ENCODE peak calls at places on chromosomes 7 and 10, in four cellular contexts. One of them, this sample, is unnamed.

GRCh38 chr10:239109-239508 is 103.9 kb downstream of the ZMYND11 start:
- DNase-seq in GM12878: no peak
- DNase-seq in K562: no peak
- DNase-seq in HepG2: no peak
- DNase-seq in this sample: no peak

GRCh38 chr7:42843209-42843800 is 68.6 kb downstream of the C7orf25 start:
- DNase-seq in GM12878: no peak
- DNase-seq in K562: peak
- DNase-seq in HepG2: peak
- DNase-seq in this sample: peak

GRCh38 chr7:106223156-106223555 is 61.6 kb downstream of the NAMPT start:
- DNase-seq in GM12878: no peak
- DNase-seq in K562: no peak
- DNase-seq in HepG2: no peak
- DNase-seq in this sample: no peak

GRCh38 chr7:117825132-117825531 is 48.1 kb downstream of the CTTNBP2 start:
- DNase-seq in GM12878: no peak
- DNase-seq in K562: no peak
- DNase-seq in HepG2: no peak
- DNase-seq in this sample: no peak

GRCh38 chr7:134866581-134866980 is 87.1 kb downstream of the CALD1 start:
- DNase-seq in GM12878: no peak
- DNase-seq in K562: no peak
- DNase-seq in HepG2: no peak
- DNase-seq in this sample: no peak

GRCh38 chr10:12351447-12351846 is 2.1 kb downstream of the CAMK1D start:
- DNase-seq in GM12878: no peak
- DNase-seq in K562: no peak
- DNase-seq in HepG2: no peak
- DNase-seq in this sample: no peak

GRCh38 chr7:96870201-96870600 is 135.2 kb upstream of the DLX6 start:
- DNase-seq in GM12878: no peak
- DNase-seq in K562: no peak
- DNase-seq in HepG2: no peak
- DNase-seq in this sample: no peak

GRCh38 chr7:207418-208127 is 15.2 kb downstream of the FAM20C start:
- DNase-seq in GM12878: no peak
- DNase-seq in K562: no peak
- DNase-seq in HepG2: no peak
- DNase-seq in this sample: peak

GRCh38 chr10:61456095-61456789 is 3.1 kb upstream of the TMEM26 start:
- DNase-seq in GM12878: no peak
- DNase-seq in K562: no peak
- DNase-seq in HepG2: no peak
- DNase-seq in this sample: no peak

GRCh38 chr10:75335983-75336382 is 65.6 kb downstream of the ZNF503 start:
- DNase-seq in GM12878: peak
- DNase-seq in K562: no peak
- DNase-seq in HepG2: no peak
- DNase-seq in this sample: no peak

GRCh38 chr10:78948616-78949015 is 120.2 kb upstream of the ZMIZ1 start:
- DNase-seq in GM12878: no peak
- DNase-seq in K562: no peak
- DNase-seq in HepG2: no peak
- DNase-seq in this sample: no peak

GRCh38 chr10:124047427-124048157 is 45.8 kb downstream of the CHST15 start:
- DNase-seq in GM12878: no peak
- DNase-seq in K562: no peak
- DNase-seq in HepG2: no peak
- DNase-seq in this sample: no peak

GRCh38 chr7:157650131-157650631 is 313.4 kb downstream of the DNAJB6 start:
- DNase-seq in GM12878: no peak
- DNase-seq in K562: no peak
- DNase-seq in HepG2: no peak
- DNase-seq in this sample: no peak

GRCh38 chr7:128174391-128174790 is 66.7 kb upstream of the LEP start:
- DNase-seq in GM12878: no peak
- DNase-seq in K562: no peak
- DNase-seq in HepG2: no peak
- DNase-seq in this sample: no peak

GRCh38 chr7:34155225-34155908 is 250.0 kb downstream of the BMPER start:
- DNase-seq in GM12878: no peak
- DNase-seq in K562: no peak
- DNase-seq in HepG2: no peak
- DNase-seq in this sample: no peak

GRCh38 chr7:6375346-6376101 is 72.2 kb downstream of the DAGLB start:
- DNase-seq in GM12878: no peak
- DNase-seq in K562: peak
- DNase-seq in HepG2: no peak
- DNase-seq in this sample: no peak

GRCh38 chr10:62081322-62081945 is 179.9 kb downstream of the ARID5B start:
- DNase-seq in GM12878: no peak
- DNase-seq in K562: no peak
- DNase-seq in HepG2: no peak
- DNase-seq in this sample: no peak

GRCh38 chr10:28946479-28946878 is 269.2 kb downstream of the BAMBI start:
- DNase-seq in GM12878: no peak
- DNase-seq in K562: no peak
- DNase-seq in HepG2: no peak
- DNase-seq in this sample: no peak

GRCh38 chr7:144908943-144909556 is 73.2 kb upstream of the TPK1 start:
- DNase-seq in GM12878: no peak
- DNase-seq in K562: no peak
- DNase-seq in HepG2: no peak
- DNase-seq in this sample: peak

GRCh38 chr10:114100848-114101741 is 57.4 kb downstream of the ADRB1 start:
- DNase-seq in GM12878: no peak
- DNase-seq in K562: peak
- DNase-seq in HepG2: no peak
- DNase-seq in this sample: peak

GRCh38 chr10:104273899-104274575 is 5.1 kb downstream of the GSTO2 start:
- DNase-seq in GM12878: no peak
- DNase-seq in K562: no peak
- DNase-seq in HepG2: no peak
- DNase-seq in this sample: no peak
- TF ChIP-seq CREM in GM12878: no peak
- TF ChIP-seq CREM in K562: no peak
- TF ChIP-seq CREM in HepG2: no peak
- TF ChIP-seq CREM in this sample: no peak

GRCh38 chr10:126842356-126842755 is 62.9 kb upstream of the DOCK1 start:
- DNase-seq in GM12878: no peak
- DNase-seq in K562: no peak
- DNase-seq in HepG2: no peak
- DNase-seq in this sample: no peak
- TF ChIP-seq CREM in GM12878: no peak
- TF ChIP-seq CREM in K562: no peak
- TF ChIP-seq CREM in HepG2: no peak
- TF ChIP-seq CREM in this sample: no peak

GRCh38 chr7:50321678-50322077 is 17.2 kb downstream of the IKZF1 start:
- DNase-seq in GM12878: no peak
- DNase-seq in K562: no peak
- DNase-seq in HepG2: no peak
- DNase-seq in this sample: no peak
- TF ChIP-seq CREM in GM12878: no peak
- TF ChIP-seq CREM in K562: no peak
- TF ChIP-seq CREM in HepG2: no peak
- TF ChIP-seq CREM in this sample: no peak

DNA sequence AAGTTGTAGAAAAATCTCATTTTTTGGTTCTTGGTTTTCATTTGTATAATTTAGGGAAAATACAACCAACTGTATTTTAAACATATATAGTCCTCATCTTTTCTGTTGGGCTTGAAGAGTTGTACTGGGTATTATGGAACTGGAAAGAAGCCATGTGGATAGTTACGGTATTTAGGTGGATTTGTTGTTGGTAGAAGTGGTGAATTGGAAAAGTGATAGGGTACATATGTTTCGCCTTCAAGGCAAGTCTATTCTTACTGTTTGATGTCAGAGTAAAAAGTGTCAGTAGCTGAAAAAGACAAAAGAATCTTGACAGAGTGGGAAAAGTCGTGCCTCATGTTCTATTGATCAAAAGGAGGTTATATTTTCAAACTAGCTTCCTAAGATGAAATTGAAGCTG is 64.6 kb downstream of the GBF1 start:
- DNase-seq in GM12878: no peak
- DNase-seq in K562: no peak
- DNase-seq in HepG2: no peak
- DNase-seq in this sample: no peak
- TF ChIP-seq CREM in GM12878: no peak
- TF ChIP-seq CREM in K562: no peak
- TF ChIP-seq CREM in HepG2: no peak
- TF ChIP-seq CREM in this sample: no peak

DNA sequence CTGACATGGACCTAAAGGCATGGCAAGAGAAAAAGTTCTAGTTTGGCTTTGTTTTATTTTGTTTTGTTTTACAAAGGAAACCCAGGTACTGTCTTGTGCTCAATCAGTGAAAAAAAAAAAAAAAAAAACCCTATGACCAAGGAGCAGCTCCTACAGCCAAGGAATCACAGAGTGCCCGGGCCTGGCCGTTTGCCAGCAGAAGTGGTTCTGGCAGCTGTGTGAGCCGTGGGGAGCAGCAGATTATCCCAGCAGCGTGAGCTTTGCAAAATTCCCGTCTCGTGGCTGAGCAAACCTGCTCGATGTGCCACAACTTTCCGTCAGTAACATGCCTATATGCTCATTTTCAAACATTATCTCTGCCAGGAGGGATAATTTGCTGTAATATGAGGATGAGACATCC is 293.7 kb downstream of the POU6F2 start:
- DNase-seq in GM12878: no peak
- DNase-seq in K562: no peak
- DNase-seq in HepG2: no peak
- DNase-seq in this sample: peak
- TF ChIP-seq CREM in GM12878: no peak
- TF ChIP-seq CREM in K562: no peak
- TF ChIP-seq CREM in HepG2: no peak
- TF ChIP-seq CREM in this sample: no peak

GRCh38 chr7:149780056-149780455 is 6.7 kb upstream of the ZNF467 start:
- DNase-seq in GM12878: no peak
- DNase-seq in K562: no peak
- DNase-seq in HepG2: no peak
- DNase-seq in this sample: no peak

GRCh38 chr7:149778327-149778637 is 4.9 kb upstream of the ZNF467 start:
- DNase-seq in GM12878: no peak
- DNase-seq in K562: no peak
- DNase-seq in HepG2: no peak
- DNase-seq in this sample: no peak

GRCh38 chr7:149777551-149778326 is 4.4 kb upstream of the ZNF467 start:
- DNase-seq in GM12878: no peak
- DNase-seq in K562: no peak
- DNase-seq in HepG2: no peak
- DNase-seq in this sample: no peak

GRCh38 chr7:149779502-149779805 is 6.1 kb upstream of the ZNF467 start:
- DNase-seq in GM12878: no peak
- DNase-seq in K562: no peak
- DNase-seq in HepG2: no peak
- DNase-seq in this sample: no peak

GRCh38 chr7:149778696-149779501 is 5.5 kb upstream of the ZNF467 start:
- DNase-seq in GM12878: no peak
- DNase-seq in K562: no peak
- DNase-seq in HepG2: no peak
- DNase-seq in this sample: no peak
- TF ChIP-seq CREM in GM12878: no peak
- TF ChIP-seq CREM in K562: no peak
- TF ChIP-seq CREM in HepG2: no peak
- TF ChIP-seq CREM in this sample: no peak

DNA sequence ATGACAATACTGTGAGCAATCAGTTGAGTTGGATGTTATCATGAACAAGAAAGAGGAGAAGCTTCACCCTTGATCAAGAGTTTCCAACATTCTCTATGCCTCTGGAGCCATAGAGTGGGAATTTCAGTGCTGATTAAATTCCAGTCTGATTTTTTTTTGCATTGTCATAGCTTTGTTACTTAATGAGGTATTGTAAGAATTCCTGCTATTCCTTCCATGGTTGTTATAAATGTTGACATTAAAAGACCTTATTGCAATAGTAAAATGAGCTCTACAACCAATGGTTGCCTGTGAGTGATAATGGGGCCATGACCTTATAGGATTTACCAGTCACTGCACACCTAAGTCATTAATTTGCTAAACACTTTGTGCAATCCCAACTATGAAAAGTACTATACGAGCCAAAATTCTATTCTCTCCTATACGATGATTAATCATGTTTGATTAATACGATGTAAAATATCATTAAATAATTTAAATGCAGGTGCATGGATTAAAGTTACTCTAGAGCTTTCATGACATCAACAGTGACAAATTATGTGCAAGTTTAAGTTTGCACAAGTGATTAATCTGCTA is 353.2 kb upstream of the KLF6 start:
- DNase-seq in GM12878: no peak
- DNase-seq in K562: no peak
- DNase-seq in HepG2: no peak
- DNase-seq in this sample: no peak
- TF ChIP-seq CREM in GM12878: no peak
- TF ChIP-seq CREM in K562: no peak
- TF ChIP-seq CREM in HepG2: no peak
- TF ChIP-seq CREM in this sample: no peak

GRCh38 chr10:133270204-133270603 is 6.5 kb downstream of the ADAM8 start:
- DNase-seq in GM12878: no peak
- DNase-seq in K562: no peak
- DNase-seq in HepG2: no peak
- DNase-seq in this sample: no peak
- TF ChIP-seq CREM in GM12878: no peak
- TF ChIP-seq CREM in K562: no peak
- TF ChIP-seq CREM in HepG2: no peak
- TF ChIP-seq CREM in this sample: no peak

GRCh38 chr10:46240684-46241565 is 45.9 kb upstream of the ANTXRL start:
- DNase-seq in GM12878: no peak
- DNase-seq in K562: no peak
- DNase-seq in HepG2: no peak
- DNase-seq in this sample: no peak
- TF ChIP-seq CREM in GM12878: no peak
- TF ChIP-seq CREM in K562: no peak
- TF ChIP-seq CREM in HepG2: no peak
- TF ChIP-seq CREM in this sample: no peak

GRCh38 chr7:80309971-80310549 is 175.4 kb downstream of the GNAI1 start:
- DNase-seq in GM12878: no peak
- DNase-seq in K562: no peak
- DNase-seq in HepG2: no peak
- DNase-seq in this sample: no peak
- TF ChIP-seq CREM in GM12878: no peak
- TF ChIP-seq CREM in K562: no peak
- TF ChIP-seq CREM in HepG2: no peak
- TF ChIP-seq CREM in this sample: no peak

This sample was measured in WTC11.